ENCODE peak calls at places on chromosomes 7 and 10, in seven cellular contexts. Y is HCT116, H is GM12878, W is SK-N-SH, F is H1, R is HepG2, A is K562. O is an unnamed sample.

GRCh38 chr10:77444041-77444440 is 193.6 kb downstream of the KCNMA1 start:
- DNase-seq in Y (no peak), H (no peak), W (no peak), F (no peak), R (no peak), A (no peak), O (no peak)

GRCh38 chr10:102802920-102803534 is 34.2 kb downstream of the CYP17A1 start:
- DNase-seq in Y (no peak), H (peak; percentile 38), W (no peak), F (peak; percentile 61), R (no peak), A (no peak), O (no peak)

GRCh38 chr10:121788717-121789116 is 139.1 kb downstream of the ATE1 start:
- DNase-seq in Y (no peak), H (no peak), W (no peak), F (no peak), R (no peak), A (no peak), O (no peak)

GRCh38 chr7:155456772-155457543 is 971 bp upstream of the EN2 start:
- DNase-seq in Y (no peak), H (no peak), W (peak; percentile 94), F (no peak), R (no peak), A (peak; percentile 38), O (no peak)

GRCh38 chr10:3255086-3255485 is 82.5 kb upstream of the PITRM1 start:
- DNase-seq in Y (no peak), H (no peak), W (no peak), F (no peak), R (no peak), A (no peak), O (no peak)

GRCh38 chr7:48511021-48511579 is 339.8 kb downstream of the ABCA13 start:
- DNase-seq in Y (no peak), H (no peak), W (no peak), F (no peak), R (no peak), A (no peak), O (no peak)

GRCh38 chr7:14505906-14506305 is 396.6 kb downstream of the DGKB start:
- DNase-seq in Y (no peak), H (no peak), W (no peak), F (no peak), R (no peak), A (no peak), O (no peak)

GRCh38 chr10:24467094-24467493 is 256.6 kb downstream of the ARHGAP21 start:
- DNase-seq in Y (no peak), H (no peak), W (no peak), F (no peak), R (no peak), A (no peak), O (no peak)

GRCh38 chr7:135755351-135755753 is 6.7 kb upstream of the FAM180A start:
- DNase-seq in Y (no peak), H (no peak), W (no peak), F (no peak), R (no peak), A (no peak), O (no peak)

GRCh38 chr10:69397972-69398371 is 18.7 kb downstream of the TACR2 start:
- DNase-seq in Y (no peak), H (no peak), W (peak; percentile 76), F (no peak), R (no peak), A (no peak), O (no peak)

GRCh38 chr10:19767876-19768275 is 48.4 kb upstream of the PLXDC2 start:
- DNase-seq in Y (no peak), H (no peak), W (peak; percentile 30), F (peak; percentile 13), R (no peak), A (no peak), O (no peak)

GRCh38 chr10:42850931-42851330 is 68.3 kb downstream of the BMS1 start:
- DNase-seq in Y (no peak), H (no peak), W (no peak), F (no peak), R (no peak), A (no peak), O (no peak)

GRCh38 chr7:117193564-117193963 is 129.3 kb downstream of the WNT2 start:
- DNase-seq in Y (no peak), H (no peak), W (no peak), F (no peak), R (no peak), A (no peak), O (no peak)

GRCh38 chr7:81501220-81501619 is 268.6 kb downstream of the HGF start:
- DNase-seq in Y (peak; percentile 13), H (no peak), W (peak; percentile 33), F (no peak), R (no peak), A (no peak), O (no peak)

GRCh38 chr10:113061054-113061430 is 111.0 kb downstream of the TCF7L2 start:
- DNase-seq in Y (no peak), H (no peak), W (no peak), F (no peak), R (no peak), A (no peak), O (no peak)

GRCh38 chr7:405489-406211 is 114.0 kb downstream of the PDGFA start:
- DNase-seq in Y (no peak), H (no peak), W (peak; percentile 43), F (no peak), R (no peak), A (no peak), O (no peak)

GRCh38 chr10:70761031-70761601 is 24.1 kb downstream of the TBATA start:
- DNase-seq in Y (no peak), H (no peak), W (no peak), F (no peak), R (no peak), A (no peak), O (peak; percentile 55)

GRCh38 chr10:76086571-76087260 is 655.3 kb downstream of the LRMDA start:
- DNase-seq in Y (no peak), H (peak; percentile 4), W (peak; percentile 19), F (no peak), R (peak; percentile 60), A (peak; percentile 23), O (peak; percentile 21)

GRCh38 chr10:44195120-44196007 is 189.5 kb downstream of the CXCL12 start:
- DNase-seq in Y (no peak), H (no peak), W (no peak), F (no peak), R (peak; percentile 89), A (no peak), O (no peak)

GRCh38 chr7:25732771-25733217 is 419.2 kb upstream of the NFE2L3 start:
- DNase-seq in Y (no peak), H (no peak), W (no peak), F (peak; percentile 33), R (no peak), A (peak; percentile 68), O (no peak)

GRCh38 chr7:100091411-100092181 is 2.8 kb downstream of the COPS6 start:
- DNase-seq in Y (no peak), H (no peak), W (peak; percentile 65), F (no peak), R (no peak), A (peak; percentile 57), O (no peak)

GRCh38 chr10:4270116-4270515 is 485.1 kb upstream of the KLF6 start:
- DNase-seq in Y (no peak), H (no peak), W (peak; percentile 21), F (no peak), R (no peak), A (no peak), O (peak; percentile 35)

GRCh38 chr10:63236113-63236935 is 103.2 kb downstream of the NRBF2 start:
- DNase-seq in Y (peak; percentile 82), H (no peak), W (no peak), F (no peak), R (peak; percentile 44), A (peak; percentile 63), O (peak; percentile 71)

GRCh38 chr7:141208539-141208938 is 134.7 kb downstream of the TMEM178B start:
- DNase-seq in Y (no peak), H (no peak), W (no peak), F (no peak), R (no peak), A (no peak), O (no peak)

GRCh38 chr7:94240902-94241301 is 153.8 kb upstream of the COL1A2 start:
- DNase-seq in Y (no peak), H (no peak), W (no peak), F (no peak), R (no peak), A (no peak), O (no peak)

GRCh38 chr7:134640842-134641715 is 5.6 kb upstream of the BPGM start:
- DNase-seq in Y (no peak), H (no peak), W (no peak), F (no peak), R (no peak), A (no peak), O (no peak)

GRCh38 chr7:101681170-101682007 is 52.3 kb upstream of the MYL10 start:
- DNase-seq in Y (peak; percentile 26), H (no peak), W (peak; percentile 94), F (no peak), R (no peak), A (no peak), O (no peak)
- TF ChIP-seq JUND in Y (no peak), H (no peak), W (peak; percentile 86), F (no peak), R (no peak), A (no peak), O (no peak)

GRCh38 chr7:95427914-95428516 is 6.8 kb downstream of the PON2 start:
- DNase-seq in Y (no peak), H (no peak), W (no peak), F (no peak), R (peak; percentile 24), A (no peak), O (no peak)
- TF ChIP-seq JUND in Y (no peak), H (no peak), W (no peak), F (no peak), R (no peak), A (no peak), O (no peak)

GRCh38 chr10:112022196-112022595 is 161.4 kb downstream of the GPAM start:
- DNase-seq in Y (no peak), H (no peak), W (no peak), F (no peak), R (no peak), A (no peak), O (no peak)
- TF ChIP-seq JUND in Y (no peak), H (no peak), W (no peak), F (no peak), R (no peak), A (no peak), O (no peak)

GRCh38 chr10:123782549-123782948 is 109.1 kb downstream of the CPXM2 start:
- DNase-seq in Y (no peak), H (no peak), W (no peak), F (no peak), R (no peak), A (no peak), O (no peak)

GRCh38 chr10:123784636-123785035 is 107.0 kb downstream of the CPXM2 start:
- DNase-seq in Y (no peak), H (no peak), W (no peak), F (no peak), R (no peak), A (no peak), O (no peak)

GRCh38 chr10:123786306-123786705 is 105.3 kb downstream of the CPXM2 start:
- DNase-seq in Y (no peak), H (no peak), W (no peak), F (no peak), R (no peak), A (no peak), O (no peak)

GRCh38 chr10:123783296-123783695 is 108.3 kb downstream of the CPXM2 start:
- DNase-seq in Y (no peak), H (no peak), W (no peak), F (no peak), R (no peak), A (no peak), O (no peak)

GRCh38 chr10:123784216-123784615 is 107.4 kb downstream of the CPXM2 start:
- DNase-seq in Y (no peak), H (no peak), W (no peak), F (no peak), R (no peak), A (no peak), O (no peak)
- TF ChIP-seq JUND in Y (no peak), H (no peak), W (no peak), F (no peak), R (no peak), A (no peak), O (no peak)